ENCODE peak calls at places on chromosomes 2 and 18, in seven cellular contexts. One of them, this sample, is unnamed.

GRCh38 chr2:143068094-143068890 is 60.9 kb upstream of the ARHGAP15 start:
- DNase-seq in left ventricle myocardium inferior: no peak
- DNase-seq in colonic mucosa: no peak
- DNase-seq in neural progenitor cell: no peak
- DNase-seq in H9: no peak
- DNase-seq in vagina: no peak
- DNase-seq in psoas muscle: no peak
- DNase-seq in this sample: no peak

GRCh38 chr2:120940726-120941256 is 205.1 kb downstream of the GLI2 start:
- DNase-seq in left ventricle myocardium inferior: no peak
- DNase-seq in colonic mucosa: no peak
- DNase-seq in neural progenitor cell: no peak
- DNase-seq in H9: no peak
- DNase-seq in vagina: no peak
- DNase-seq in psoas muscle: no peak
- DNase-seq in this sample: no peak

GRCh38 chr2:233209978-233210680 is 41.3 kb upstream of the ATG16L1 start:
- DNase-seq in left ventricle myocardium inferior: no peak
- DNase-seq in colonic mucosa: no peak
- DNase-seq in neural progenitor cell: no peak
- DNase-seq in H9: no peak
- DNase-seq in vagina: no peak
- DNase-seq in psoas muscle: no peak
- DNase-seq in this sample: no peak

GRCh38 chr2:226180485-226180884 is 619.1 kb downstream of the IRS1 start:
- DNase-seq in left ventricle myocardium inferior: no peak
- DNase-seq in colonic mucosa: no peak
- DNase-seq in neural progenitor cell: no peak
- DNase-seq in H9: no peak
- DNase-seq in vagina: no peak
- DNase-seq in psoas muscle: no peak
- DNase-seq in this sample: no peak

GRCh38 chr18:12645264-12645663 is 12.6 kb downstream of the SPIRE1 start:
- DNase-seq in left ventricle myocardium inferior: no peak
- DNase-seq in colonic mucosa: no peak
- DNase-seq in neural progenitor cell: no peak
- DNase-seq in H9: no peak
- DNase-seq in vagina: no peak
- DNase-seq in psoas muscle: no peak
- DNase-seq in this sample: no peak

GRCh38 chr2:176533505-176534193 is 264.4 kb downstream of the MTX2 start:
- DNase-seq in left ventricle myocardium inferior: no peak
- DNase-seq in colonic mucosa: no peak
- DNase-seq in neural progenitor cell: no peak
- DNase-seq in H9: no peak
- DNase-seq in vagina: no peak
- DNase-seq in psoas muscle: no peak
- DNase-seq in this sample: no peak

GRCh38 chr2:222105046-222105445 is 193.8 kb downstream of the PAX3 start:
- DNase-seq in left ventricle myocardium inferior: no peak
- DNase-seq in colonic mucosa: no peak
- DNase-seq in neural progenitor cell: no peak
- DNase-seq in H9: no peak
- DNase-seq in vagina: no peak
- DNase-seq in psoas muscle: no peak
- DNase-seq in this sample: no peak

GRCh38 chr2:2389215-2389614 is 58.1 kb upstream of the MYT1L start:
- DNase-seq in left ventricle myocardium inferior: no peak
- DNase-seq in colonic mucosa: no peak
- DNase-seq in neural progenitor cell: no peak
- DNase-seq in H9: no peak
- DNase-seq in vagina: no peak
- DNase-seq in psoas muscle: no peak
- DNase-seq in this sample: no peak

GRCh38 chr2:145066795-145067194 is 546.9 kb upstream of the ZEB2 start:
- DNase-seq in left ventricle myocardium inferior: peak; percentile 18
- DNase-seq in colonic mucosa: no peak
- DNase-seq in neural progenitor cell: no peak
- DNase-seq in H9: no peak
- DNase-seq in vagina: no peak
- DNase-seq in psoas muscle: peak; percentile 21
- DNase-seq in this sample: no peak

GRCh38 chr2:241659150-241659739 is 21.8 kb downstream of the ATG4B start:
- DNase-seq in left ventricle myocardium inferior: peak; percentile 50
- DNase-seq in colonic mucosa: peak; percentile 74
- DNase-seq in neural progenitor cell: peak; percentile 61
- DNase-seq in H9: peak; percentile 72
- DNase-seq in vagina: no peak
- DNase-seq in psoas muscle: no peak
- DNase-seq in this sample: peak; percentile 85

DNA sequence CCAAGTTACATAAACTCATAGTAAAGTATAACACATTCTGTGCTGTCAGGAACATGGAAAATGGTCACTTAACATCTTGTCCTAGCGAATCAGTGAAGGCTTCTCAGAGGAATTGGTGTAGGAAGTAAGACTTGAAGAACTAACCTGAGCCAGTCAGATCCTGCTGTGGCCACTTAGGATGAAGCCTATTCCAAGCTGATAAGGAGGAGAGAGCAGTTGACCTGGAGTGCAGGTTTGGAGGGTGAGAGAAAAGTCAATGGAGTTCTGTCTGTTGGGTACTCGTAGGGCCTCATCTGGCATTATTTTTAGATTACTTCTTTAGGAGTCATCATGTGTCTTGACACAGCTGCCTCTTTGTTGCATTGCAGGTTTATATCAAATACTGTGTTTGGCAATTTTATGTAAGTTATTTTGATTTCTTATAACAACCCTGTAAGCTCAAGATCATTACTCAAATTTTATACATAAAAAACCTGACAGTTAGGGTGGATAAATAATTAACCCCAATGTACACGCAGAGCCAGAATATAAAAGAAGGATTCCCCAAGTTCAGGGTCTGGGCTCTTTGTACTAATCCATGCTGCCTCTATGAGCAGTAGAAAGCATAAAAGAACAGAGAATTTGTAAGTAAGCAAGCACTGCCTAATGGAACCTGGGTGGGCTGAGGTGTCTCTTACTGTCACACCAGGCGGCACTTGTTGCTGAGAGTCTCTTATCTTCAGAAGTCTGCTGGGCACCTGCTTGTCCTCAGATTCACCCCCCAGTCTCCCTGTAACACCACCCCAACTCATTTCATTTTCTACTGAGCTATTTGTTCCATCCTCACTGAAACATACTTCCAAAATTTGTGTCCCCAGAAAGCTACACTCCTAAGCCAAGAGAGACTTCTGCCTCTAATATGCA is 252.1 kb upstream of the NT5C1B start:
- DNase-seq in left ventricle myocardium inferior: no peak
- DNase-seq in colonic mucosa: peak; percentile 48
- DNase-seq in neural progenitor cell: no peak
- DNase-seq in H9: no peak
- DNase-seq in vagina: no peak
- DNase-seq in psoas muscle: no peak
- DNase-seq in this sample: no peak
- H3K4me1 ChIP-seq in left ventricle myocardium inferior: peaks cover 20% of the 10 kb centered on the region
- H3K4me1 ChIP-seq in colonic mucosa: no peaks in the 10 kb centered on the region
- H3K4me1 ChIP-seq in neural progenitor cell: no peaks in the 10 kb centered on the region
- H3K4me1 ChIP-seq in H9: peaks cover 22% of the 10 kb centered on the region
- H3K4me1 ChIP-seq in vagina: no peaks in the 10 kb centered on the region
- H3K4me1 ChIP-seq in psoas muscle: no peaks in the 10 kb centered on the region
- H3K4me1 ChIP-seq in this sample: peaks cover 54% of the 10 kb centered on the region

GRCh38 chr2:184599875-184600227 is 1.5 kb downstream of the ZNF804A start:
- DNase-seq in left ventricle myocardium inferior: no peak
- DNase-seq in colonic mucosa: no peak
- DNase-seq in neural progenitor cell: no peak
- DNase-seq in H9: no peak
- DNase-seq in vagina: no peak
- DNase-seq in psoas muscle: no peak
- DNase-seq in this sample: no peak
- H3K27ac ChIP-seq in left ventricle myocardium inferior: no peak overlapping the region
- H3K27ac ChIP-seq in colonic mucosa: peak overlapping the region; percentile 16
- H3K27ac ChIP-seq in neural progenitor cell: no peak overlapping the region
- H3K27ac ChIP-seq in H9: no peak overlapping the region
- H3K27ac ChIP-seq in vagina: no peak overlapping the region
- H3K27ac ChIP-seq in psoas muscle: no peak overlapping the region
- H3K27ac ChIP-seq in this sample: no peak overlapping the region

GRCh38 chr2:89821455-89821945 is 1130.0 kb downstream of the RPIA start:
- DNase-seq in left ventricle myocardium inferior: no peak
- DNase-seq in colonic mucosa: no peak
- DNase-seq in neural progenitor cell: no peak
- DNase-seq in H9: no peak
- DNase-seq in vagina: no peak
- DNase-seq in psoas muscle: no peak
- DNase-seq in this sample: no peak

GRCh38 chr2:89819809-89820208 is 1128.3 kb downstream of the RPIA start:
- DNase-seq in left ventricle myocardium inferior: no peak
- DNase-seq in colonic mucosa: no peak
- DNase-seq in neural progenitor cell: no peak
- DNase-seq in H9: no peak
- DNase-seq in vagina: no peak
- DNase-seq in psoas muscle: no peak
- DNase-seq in this sample: no peak

GRCh38 chr2:89823556-89823955 is 1132.1 kb downstream of the RPIA start:
- DNase-seq in left ventricle myocardium inferior: no peak
- DNase-seq in colonic mucosa: no peak
- DNase-seq in neural progenitor cell: no peak
- DNase-seq in H9: no peak
- DNase-seq in vagina: no peak
- DNase-seq in psoas muscle: no peak
- DNase-seq in this sample: no peak

GRCh38 chr2:89820248-89820647 is 1128.8 kb downstream of the RPIA start:
- DNase-seq in left ventricle myocardium inferior: no peak
- DNase-seq in colonic mucosa: no peak
- DNase-seq in neural progenitor cell: no peak
- DNase-seq in H9: no peak
- DNase-seq in vagina: no peak
- DNase-seq in psoas muscle: no peak
- DNase-seq in this sample: no peak

DNA sequence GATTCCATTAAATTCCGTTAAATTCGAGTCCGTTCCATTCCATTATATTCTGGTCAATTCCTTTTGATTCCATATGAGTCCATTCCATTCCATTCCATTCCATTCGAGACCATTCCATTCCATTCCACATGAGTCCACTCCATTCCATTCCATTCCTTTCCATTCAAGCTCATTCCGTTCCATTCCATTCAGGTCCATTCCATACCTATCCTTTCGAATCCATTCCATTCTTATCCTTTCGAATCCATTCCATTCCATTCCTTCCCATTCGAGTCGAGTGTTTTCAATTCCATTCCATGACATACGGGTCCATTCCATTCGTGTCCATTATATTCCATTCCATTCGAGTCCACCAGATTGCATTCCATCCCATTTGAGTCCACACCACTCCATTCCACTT is 1127.4 kb downstream of the RPIA start:
- DNase-seq in left ventricle myocardium inferior: no peak
- DNase-seq in colonic mucosa: no peak
- DNase-seq in neural progenitor cell: no peak
- DNase-seq in H9: no peak
- DNase-seq in vagina: no peak
- DNase-seq in psoas muscle: no peak
- DNase-seq in this sample: no peak
- H3K9me3 ChIP-seq in left ventricle myocardium inferior: no peaks in the 10 kb centered on the region
- H3K9me3 ChIP-seq in colonic mucosa: peaks cover 32% of the 10 kb centered on the region
- H3K9me3 ChIP-seq in neural progenitor cell: peaks cover 69% of the 10 kb centered on the region
- H3K9me3 ChIP-seq in H9: no peaks in the 10 kb centered on the region
- H3K9me3 ChIP-seq in vagina: peaks cover 22% of the 10 kb centered on the region
- H3K9me3 ChIP-seq in psoas muscle: peaks cover 50% of the 10 kb centered on the region
- H3K9me3 ChIP-seq in this sample: peaks cover 72% of the 10 kb centered on the region

DNA sequence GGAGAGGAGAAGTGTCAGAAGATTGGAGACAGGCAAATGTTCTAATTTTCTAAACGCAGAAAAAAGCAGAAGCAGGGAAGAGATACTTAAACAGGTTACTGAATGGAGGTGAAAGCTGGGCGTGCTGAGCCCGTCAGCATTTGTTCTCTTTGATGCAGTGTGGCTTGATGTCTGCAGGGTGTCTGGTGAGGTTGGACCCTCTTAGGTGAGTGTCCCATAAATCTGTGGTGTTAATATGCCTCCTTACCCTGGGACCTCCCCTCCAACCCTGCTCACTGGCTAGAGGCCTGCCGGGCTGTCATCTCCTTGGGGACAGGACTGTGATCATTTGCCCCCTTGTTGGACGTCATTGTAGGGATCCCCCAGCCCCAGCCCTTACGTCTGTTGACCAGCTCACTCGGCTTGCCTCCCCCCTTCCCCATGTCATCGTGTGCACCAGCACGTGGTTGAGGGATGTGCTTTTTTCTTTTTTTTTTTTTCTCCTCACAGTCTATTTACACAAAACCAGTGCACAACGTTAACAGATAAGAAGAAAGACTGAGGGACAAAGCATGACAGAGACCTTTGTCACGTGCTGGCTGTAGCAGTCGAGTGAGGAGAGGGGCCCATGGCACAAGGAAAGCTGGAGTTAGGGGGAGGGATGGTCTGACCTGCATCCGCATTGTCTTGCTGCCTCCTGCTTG is 56.4 kb downstream of the NCK2 start:
- DNase-seq in left ventricle myocardium inferior: no peak
- DNase-seq in colonic mucosa: no peak
- DNase-seq in neural progenitor cell: no peak
- DNase-seq in H9: no peak
- DNase-seq in vagina: no peak
- DNase-seq in psoas muscle: no peak
- DNase-seq in this sample: no peak
- H3K4me1 ChIP-seq in left ventricle myocardium inferior: peaks cover 89% of the 10 kb centered on the region
- H3K4me1 ChIP-seq in colonic mucosa: peaks cover 8% of the 10 kb centered on the region
- H3K4me1 ChIP-seq in neural progenitor cell: peaks cover 31% of the 10 kb centered on the region
- H3K4me1 ChIP-seq in H9: peaks cover 8% of the 10 kb centered on the region
- H3K4me1 ChIP-seq in vagina: peaks cover 90% of the 10 kb centered on the region
- H3K4me1 ChIP-seq in psoas muscle: peaks cover 63% of the 10 kb centered on the region
- H3K4me1 ChIP-seq in this sample: peaks cover 7% of the 10 kb centered on the region

GRCh38 chr2:46303233-46303632 is 6.0 kb downstream of the EPAS1 start:
- DNase-seq in left ventricle myocardium inferior: no peak
- DNase-seq in colonic mucosa: no peak
- DNase-seq in neural progenitor cell: no peak
- DNase-seq in H9: no peak
- DNase-seq in vagina: no peak
- DNase-seq in psoas muscle: no peak
- DNase-seq in this sample: no peak
- H3K27ac ChIP-seq in left ventricle myocardium inferior: peak overlapping the region; percentile 99
- H3K27ac ChIP-seq in colonic mucosa: peak overlapping the region; percentile 43
- H3K27ac ChIP-seq in neural progenitor cell: no peak overlapping the region
- H3K27ac ChIP-seq in H9: no peak overlapping the region
- H3K27ac ChIP-seq in vagina: peak overlapping the region; percentile 3
- H3K27ac ChIP-seq in psoas muscle: no peak overlapping the region
- H3K27ac ChIP-seq in this sample: no peak overlapping the region

GRCh38 chr18:14961991-14962390 is 214.0 kb downstream of the ANKRD30B start:
- DNase-seq in left ventricle myocardium inferior: no peak
- DNase-seq in colonic mucosa: no peak
- DNase-seq in neural progenitor cell: no peak
- DNase-seq in H9: no peak
- DNase-seq in vagina: peak; percentile 29
- DNase-seq in psoas muscle: no peak
- DNase-seq in this sample: no peak
- H3K9me3 ChIP-seq in left ventricle myocardium inferior: no peaks in the 10 kb centered on the region
- H3K9me3 ChIP-seq in colonic mucosa: no peaks in the 10 kb centered on the region
- H3K9me3 ChIP-seq in neural progenitor cell: peaks cover 8% of the 10 kb centered on the region
- H3K9me3 ChIP-seq in H9: peaks cover 72% of the 10 kb centered on the region
- H3K9me3 ChIP-seq in vagina: no peaks in the 10 kb centered on the region
- H3K9me3 ChIP-seq in psoas muscle: no peaks in the 10 kb centered on the region
- H3K9me3 ChIP-seq in this sample: no peaks in the 10 kb centered on the region

This sample was measured in cardiac muscle cell.